ENCODE peak calls at places on chromosomes 7 and 10, in seven cellular contexts. F is H1, E is prostate gland, R is HCT116, O is uterus, X is upper lobe of right lung, D is cardiac muscle cell. K is an unnamed sample. For H3K4me1, the result is how much of the 10 kb centered on the place peaks cover.

GRCh38 chr7:87627634-87627994 is 584 bp upstream of the RUNDC3B start:
- DNase-seq in F (peak), E (no peak), R (no peak), O (no peak), X (no peak), D (no peak), K (no peak)

GRCh38 chr7:108108131-108108530 is 22.0 kb downstream of the LAMB4 start:
- DNase-seq in F (no peak), E (no peak), R (no peak), O (no peak), X (no peak), D (no peak), K (no peak)

GRCh38 chr7:104252409-104253134 is 44.8 kb upstream of the ORC5 start:
- DNase-seq in F (no peak), E (no peak), R (peak), O (no peak), X (no peak), D (no peak), K (no peak)

GRCh38 chr7:38806912-38807311 is 102.1 kb downstream of the VPS41 start:
- DNase-seq in F (no peak), E (no peak), R (no peak), O (no peak), X (no peak), D (no peak), K (no peak)

GRCh38 chr7:36686499-36686898 is 37.8 kb downstream of the AOAH start:
- DNase-seq in F (no peak), E (no peak), R (peak), O (no peak), X (no peak), D (peak), K (no peak)

GRCh38 chr7:155921804-155922506 is 109.7 kb upstream of the SHH start:
- DNase-seq in F (peak), E (peak), R (peak), O (no peak), X (peak), D (no peak), K (no peak)

GRCh38 chr7:135512135-135512887 is 2.4 kb upstream of the CNOT4 start:
- DNase-seq in F (no peak), E (no peak), R (peak), O (no peak), X (no peak), D (peak), K (peak)

GRCh38 chr10:34962866-34963265 is 127.3 kb downstream of the CUL2 start:
- DNase-seq in F (no peak), E (no peak), R (no peak), O (no peak), X (no peak), D (no peak), K (no peak)

GRCh38 chr10:77505431-77506334 is 131.9 kb downstream of the KCNMA1 start:
- DNase-seq in F (no peak), E (no peak), R (peak), O (no peak), X (no peak), D (peak), K (no peak)

GRCh38 chr7:7816084-7816483 is 97.7 kb upstream of the RPA3 start:
- DNase-seq in F (no peak), E (no peak), R (no peak), O (no peak), X (no peak), D (no peak), K (no peak)

GRCh38 chr7:77310982-77311381 is 105.2 kb downstream of the GSAP start:
- DNase-seq in F (no peak), E (no peak), R (no peak), O (no peak), X (no peak), D (no peak), K (no peak)

DNA sequence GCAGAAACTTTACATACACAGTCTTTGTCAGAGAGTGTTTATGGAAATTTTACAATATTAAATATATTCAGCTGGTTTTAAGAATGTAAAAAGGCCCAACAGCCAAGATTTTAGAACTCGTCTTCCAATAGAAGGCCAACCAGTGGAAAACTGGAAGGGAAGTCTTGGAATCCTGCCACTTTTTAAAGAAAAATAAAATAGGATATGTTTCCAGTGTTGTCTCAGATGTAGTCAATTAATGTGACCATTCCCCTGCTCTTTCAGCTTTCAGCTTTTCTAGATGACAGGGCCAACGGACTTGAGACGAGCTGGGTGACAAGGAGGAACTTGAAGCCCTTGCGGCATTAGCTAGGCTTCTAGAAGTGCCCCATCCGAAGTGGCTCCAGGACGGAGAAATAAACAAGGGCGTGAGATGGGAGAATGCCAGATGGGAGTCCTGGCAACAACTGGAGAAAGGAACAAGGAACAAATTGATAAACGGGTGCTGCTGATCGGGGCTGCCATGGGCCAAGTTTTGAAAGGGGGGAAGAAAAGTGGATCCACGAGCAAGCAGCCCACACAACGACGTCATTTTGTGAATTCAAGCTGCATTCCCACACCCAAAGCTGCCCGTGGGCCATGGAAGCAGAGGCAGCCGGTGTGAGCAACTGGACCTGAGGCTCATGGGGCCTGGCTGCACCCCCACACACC is 42.3 kb downstream of the CTBP2 start:
- DNase-seq in F (no peak), E (peak), R (no peak), O (peak), X (peak), D (peak), K (peak)
- H3K4me1 ChIP-seq in F (under half), E (under half), R (under half), O (under half), X (under half), D (under half), K (under half)

GRCh38 chr10:30438016-30438850 is 4.2 kb downstream of the MAP3K8 start:
- DNase-seq in F (no peak), E (no peak), R (no peak), O (no peak), X (no peak), D (no peak), K (no peak)
- H3K4me3 ChIP-seq in F (no peak), E (no peak), R (no peak), O (peak), X (peak), D (no peak), K (peak)

DNA sequence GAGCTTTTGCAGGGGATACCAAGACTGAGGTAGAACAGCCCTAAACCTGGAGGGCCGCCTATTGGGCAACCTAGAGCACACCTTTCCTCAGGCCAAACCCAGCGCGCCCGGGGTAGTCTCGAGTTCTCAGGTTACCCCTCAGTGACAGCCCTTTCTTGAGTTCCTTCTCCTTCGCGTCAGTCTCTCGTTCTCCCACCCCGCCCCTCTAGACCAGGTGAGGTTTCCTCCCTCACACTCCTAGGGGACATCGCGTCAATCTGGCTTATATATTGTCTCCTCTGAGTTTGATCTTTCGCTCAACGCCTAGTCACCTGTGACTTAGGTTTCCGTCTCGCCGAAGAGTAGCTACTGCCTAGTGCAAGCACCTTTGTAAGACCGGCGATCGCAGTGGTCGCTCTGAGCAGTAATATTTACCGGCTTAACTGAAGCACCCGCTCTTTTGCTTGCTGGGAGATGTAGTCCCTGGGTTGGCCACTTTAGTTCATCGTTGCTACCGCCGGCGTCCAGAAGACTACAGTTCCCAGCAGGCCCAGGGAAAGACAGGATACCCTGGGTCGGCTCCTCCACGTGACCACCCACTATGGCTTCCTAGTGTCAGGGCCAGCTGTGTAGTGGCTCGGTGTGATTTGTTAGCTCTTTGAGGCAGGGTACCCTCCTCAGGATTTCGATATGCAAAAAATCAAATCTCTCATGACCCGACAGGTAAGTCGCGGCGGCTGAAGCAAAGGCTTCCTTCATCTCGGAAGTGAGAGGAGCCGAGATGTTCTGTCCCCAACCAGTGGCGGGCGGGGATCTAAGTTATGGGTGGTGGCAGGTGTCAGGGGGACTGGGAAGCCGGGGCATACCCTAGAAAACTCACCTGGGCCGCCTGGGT is at the start of gene VPS50:
- DNase-seq in F (peak), E (peak), R (peak), O (peak), X (peak), D (peak), K (peak)
- TF ChIP-seq CTCF in F (peak), E (no peak), R (no peak), O (peak), X (no peak), D (no peak), K (peak)

GRCh38 chr10:96686514-96686913 is 33.8 kb downstream of the PIK3AP1 start:
- DNase-seq in F (no peak), E (no peak), R (no peak), O (no peak), X (no peak), D (no peak), K (no peak)
- H3K4me1 ChIP-seq in F (under half), E (under half), R (under half), O (under half), X (under half), D (under half), K (under half)